ENCODE peak calls at places on chromosomes 12 and 14, in nine cellular contexts. S is tibial artery, I is testis, H is brain microvascular endothelial cell, L is psoas muscle, Z is stomach, P is upper lobe of right lung, Y is choroid plexus epithelial cell, U is AG04450. C is an unnamed sample.

GRCh38 chr12:12823308-12823707 is 10.2 kb downstream of the DDX47 start:
- DNase-seq in Z (no peak), Y (peak; percentile 83), H (peak; percentile 83), L (no peak), S (no peak), P (no peak), U (peak; percentile 62), I (no peak), C (no peak)

GRCh38 chr14:74290415-74290814 is 12.3 kb downstream of the ABCD4 start:
- DNase-seq in Z (no peak), Y (peak; percentile 53), P (no peak), U (no peak), I (no peak), L (no peak), S (no peak), H (peak; percentile 7), C (no peak)

GRCh38 chr12:93358821-93359220 is 18.9 kb upstream of the NUDT4 start:
- DNase-seq in S (no peak), L (no peak), Y (no peak), I (no peak), P (no peak), Z (no peak), H (no peak), U (no peak), C (no peak)

GRCh38 chr14:55599250-55599879 is 19.4 kb downstream of the KTN1 start:
- DNase-seq in L (peak; percentile 34), S (peak; percentile 67), P (peak; percentile 68), H (no peak), Y (no peak), I (peak; percentile 44), Z (peak; percentile 54), U (no peak), C (no peak)

GRCh38 chr12:5254703-5255102 is 177.2 kb upstream of the NTF3 start:
- DNase-seq in H (no peak), L (no peak), S (no peak), U (no peak), I (no peak), Z (no peak), Y (no peak), P (no peak), C (no peak)

GRCh38 chr12:104458645-104459555 is 2.2 kb downstream of the CHST11 start:
- DNase-seq in Z (no peak), Y (peak; percentile 31), S (no peak), P (peak; percentile 74), U (no peak), L (no peak), I (peak; percentile 56), H (no peak), C (no peak)

GRCh38 chr12:16670456-16671050 is 64.6 kb upstream of the LMO3 start:
- DNase-seq in Y (no peak), U (no peak), H (no peak), Z (no peak), P (no peak), I (no peak), S (no peak), L (no peak), C (no peak)

GRCh38 chr14:59464651-59465569 is at the start of gene GPR135:
- DNase-seq in Z (peak; percentile 67), Y (peak; percentile 46), S (peak; percentile 87), H (no peak), P (peak; percentile 83), U (no peak), L (peak; percentile 77), I (peak; percentile 72), C (no peak)

GRCh38 chr14:32128703-32129102 is 51.6 kb downstream of the ARHGAP5 start:
- DNase-seq in Y (no peak), Z (no peak), S (no peak), P (no peak), H (no peak), L (no peak), U (no peak), I (no peak), C (no peak)

GRCh38 chr14:101462726-101463565 is 98.3 kb upstream of the DIO3 start:
- DNase-seq in U (no peak), P (no peak), Y (peak; percentile 16), S (peak; percentile 49), L (no peak), Z (peak; percentile 18), I (no peak), H (no peak), C (no peak)

GRCh38 chr14:90276627-90277367 is 20.4 kb downstream of the PSMC1 start:
- DNase-seq in U (no peak), H (peak; percentile 47), Y (peak; percentile 44), S (no peak), Z (no peak), L (no peak), P (peak; percentile 73), I (peak; percentile 12), C (no peak)

GRCh38 chr14:52399886-52400599 is 85.9 kb downstream of the PTGER2 start:
- DNase-seq in H (no peak), Y (peak; percentile 70), Z (no peak), L (no peak), U (peak; percentile 61), I (no peak), P (no peak), S (no peak), C (peak; percentile 31)

GRCh38 chr14:99654235-99655000 is 9.5 kb downstream of the HHIPL1 start:
- DNase-seq in H (peak; percentile 61), S (peak; percentile 79), U (peak; percentile 46), Y (peak; percentile 79), Z (peak; percentile 71), P (no peak), L (peak; percentile 36), I (peak; percentile 85), C (peak; percentile 34)

GRCh38 chr12:127401005-127401404 is 866.0 kb upstream of the TMEM132C start:
- DNase-seq in L (no peak), U (no peak), Z (no peak), I (no peak), H (peak; percentile 11), S (no peak), Y (peak; percentile 32), P (no peak), C (no peak)

GRCh38 chr12:131432532-131433260 is 278.2 kb upstream of the SFSWAP start:
- DNase-seq in H (no peak), U (no peak), L (no peak), Z (peak; percentile 5), Y (no peak), I (peak; percentile 55), S (peak; percentile 15), P (no peak), C (no peak)

GRCh38 chr14:90587918-90588317 is 191.1 kb downstream of the CALM1 start:
- DNase-seq in H (no peak), L (peak; percentile 72), Z (no peak), P (peak; percentile 55), I (no peak), S (no peak), Y (no peak), U (no peak), C (no peak)

GRCh38 chr12:12803186-12803585 is 10.0 kb upstream of the DDX47 start:
- DNase-seq in I (peak; percentile 36), Z (peak; percentile 87), L (peak; percentile 36), P (peak; percentile 81), S (peak; percentile 76), H (peak; percentile 81), U (no peak), Y (peak; percentile 82), C (no peak)

DNA sequence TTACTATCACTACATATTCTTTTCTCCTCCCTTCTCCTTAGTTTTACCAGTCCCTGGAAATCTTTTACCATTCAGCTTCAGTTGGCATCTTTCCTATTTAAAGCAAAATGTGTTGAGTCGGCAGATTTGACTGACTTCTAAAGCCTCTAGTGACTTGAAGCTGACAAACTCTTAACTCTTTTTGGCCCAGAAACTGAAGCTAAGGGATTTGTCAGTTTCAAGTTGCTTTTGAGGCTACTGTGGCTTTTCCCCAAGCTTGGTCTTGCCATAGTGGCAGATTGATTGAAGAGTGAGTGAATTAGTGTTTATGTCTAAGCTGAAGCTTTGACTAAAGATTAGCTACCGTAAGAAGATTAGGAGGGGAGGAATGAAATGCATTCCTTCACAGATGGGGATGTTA is 104.0 kb downstream of the ETNK1 start:
- DNase-seq in Z (no peak), U (no peak), S (no peak), H (no peak), P (no peak), L (no peak), I (no peak), Y (peak; percentile 7), C (no peak)
- TF ChIP-seq CTCF in Z (no peak), U (no peak), S (no peak), H (no peak), P (no peak), L (no peak), I (no peak), Y (no peak), C (no peak)

GRCh38 chr12:74889073-74889472 is 320.6 kb downstream of the KCNC2 start:
- DNase-seq in P (no peak), I (no peak), L (no peak), U (no peak), Y (no peak), Z (no peak), H (no peak), S (no peak), C (no peak)
- H3K4me3 ChIP-seq in P (no peak overlapping the region), I (no peak overlapping the region), L (no peak overlapping the region), U (no peak overlapping the region), Y (no peak overlapping the region), Z (no peak overlapping the region), H (no peak overlapping the region), S (no peak overlapping the region), C (no peak overlapping the region)

DNA sequence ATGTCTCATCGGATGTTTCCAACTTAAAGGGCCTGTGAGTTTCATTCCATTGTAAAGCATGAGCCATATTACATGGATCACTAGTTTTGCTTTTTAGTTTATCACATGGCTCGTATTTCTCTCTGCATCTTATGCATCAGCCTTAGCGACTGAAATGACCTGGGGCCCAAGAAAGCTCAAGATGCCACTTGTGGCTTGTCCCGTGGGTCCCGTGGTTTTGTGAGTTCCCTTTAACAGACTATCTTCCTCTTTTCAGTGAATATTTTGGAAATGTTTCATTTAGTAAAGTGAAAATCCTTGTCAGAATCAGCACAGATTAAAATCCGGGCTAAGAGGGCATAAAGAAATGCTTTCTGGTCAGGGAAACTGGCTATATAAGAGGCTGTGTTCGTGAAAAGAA is 86.2 kb upstream of the PPM1H start:
- DNase-seq in Z (no peak), H (no peak), P (no peak), I (no peak), L (no peak), S (no peak), Y (no peak), U (no peak), C (no peak)
- TF ChIP-seq CTCF in Z (no peak), H (no peak), P (no peak), I (no peak), L (no peak), S (no peak), Y (no peak), U (no peak), C (no peak)

DNA sequence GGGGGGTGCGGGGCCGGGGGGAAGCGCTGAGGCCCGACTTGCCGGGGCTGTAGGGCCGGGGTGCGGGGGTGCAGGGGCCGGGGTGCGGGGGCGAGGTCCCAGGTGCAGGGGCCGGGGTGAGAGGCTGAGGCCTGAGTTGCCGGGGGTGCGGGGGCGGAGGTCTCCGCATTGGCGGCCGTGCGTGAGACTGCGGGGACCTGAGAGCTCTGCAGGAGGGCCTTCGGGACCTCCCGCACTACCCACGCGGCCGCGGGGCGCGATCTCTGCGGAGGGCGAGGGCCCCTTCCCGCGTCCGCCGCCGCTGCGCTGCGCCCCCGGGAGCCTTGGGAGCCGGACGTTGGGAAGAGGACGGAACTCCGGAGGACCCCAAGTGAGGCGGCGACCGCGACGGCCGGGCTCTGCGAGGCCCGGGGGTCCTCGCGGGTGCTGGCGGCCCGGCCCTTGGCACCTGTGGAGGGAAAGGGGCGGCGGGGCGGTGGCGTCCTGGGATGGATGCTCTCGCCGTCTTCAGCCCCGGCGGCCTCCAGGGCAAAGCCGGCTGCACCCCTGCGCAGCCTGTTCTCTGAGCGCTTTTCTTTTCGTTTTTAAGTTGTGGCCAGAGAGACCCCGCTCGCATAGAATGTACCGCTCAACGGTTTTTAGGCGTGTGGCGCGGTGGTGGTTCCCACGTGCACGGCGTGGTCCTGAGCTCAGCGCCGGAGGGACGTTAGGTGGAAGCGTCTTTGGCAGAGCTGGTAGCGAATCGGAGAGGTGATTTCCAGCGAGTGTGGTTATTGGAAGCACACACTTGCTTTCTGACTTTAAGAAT is 1.3 kb downstream of the PIWIL1 start:
- DNase-seq in Z (no peak), Y (no peak), U (no peak), H (no peak), P (no peak), I (no peak), L (no peak), S (no peak), C (no peak)
- H3K4me3 ChIP-seq in Z (no peak overlapping the region), Y (no peak overlapping the region), U (no peak overlapping the region), H (no peak overlapping the region), P (no peak overlapping the region), I (no peak overlapping the region), L (no peak overlapping the region), S (no peak overlapping the region), C (no peak overlapping the region)

C was measured in AG04449.